ENCODE peak calls at places on chromosomes 6 and 20, in five cellular contexts. H, F, G, R and Q are unnamed samples.

GRCh38 chr20:3238616-3239025 is 369 bp downstream of the SLC4A11 start:
- DNase-seq in H (peak; percentile 60), F (no peak), G (no peak), R (no peak), Q (no peak)

GRCh38 chr20:63477061-63477616 is 4.7 kb upstream of the KCNQ2 start:
- DNase-seq in H (no peak), F (no peak), G (no peak), R (no peak), Q (no peak)

GRCh38 chr6:163554663-163555062 is 140.1 kb downstream of the QKI start:
- DNase-seq in H (peak; percentile 70), F (peak; percentile 66), G (no peak), R (peak; percentile 15), Q (no peak)

GRCh38 chr20:17610566-17611289 is 40.9 kb downstream of the DSTN start:
- DNase-seq in H (no peak), F (peak; percentile 50), G (no peak), R (no peak), Q (no peak)

GRCh38 chr6:154606457-154606856 is 96.0 kb upstream of the CNKSR3 start:
- DNase-seq in H (no peak), F (no peak), G (no peak), R (no peak), Q (no peak)

GRCh38 chr6:154356690-154357089 is at the start of gene IPCEF1:
- DNase-seq in H (no peak), F (no peak), G (no peak), R (no peak), Q (no peak)

GRCh38 chr6:48447251-48447650 is 336.3 kb upstream of the PTCHD4 start:
- DNase-seq in H (no peak), F (no peak), G (no peak), R (no peak), Q (no peak)

GRCh38 chr6:53566755-53567154 is 21.9 kb upstream of the GCLC start:
- DNase-seq in H (no peak), F (no peak), G (no peak), R (no peak), Q (no peak)

GRCh38 chr6:104956663-104957294 is at the start of gene LIN28B:
- DNase-seq in H (no peak), F (no peak), G (no peak), R (no peak), Q (no peak)

GRCh38 chr20:52379723-52380336 is 188.3 kb upstream of the ZFP64 start:
- DNase-seq in H (peak; percentile 13), F (peak; percentile 56), G (no peak), R (no peak), Q (no peak)

GRCh38 chr6:35759401-35759800 is 17.0 kb upstream of the CLPSL2 start:
- DNase-seq in H (no peak), F (no peak), G (no peak), R (no peak), Q (no peak)

GRCh38 chr6:31267504-31268371 is 4.2 kb downstream of the HLA-C start:
- DNase-seq in H (no peak), F (no peak), G (no peak), R (no peak), Q (no peak)

GRCh38 chr20:844473-845225 is 11.1 kb downstream of the FAM110A start:
- DNase-seq in H (peak; percentile 77), F (peak; percentile 93), G (peak; percentile 18), R (peak; percentile 58), Q (no peak)

GRCh38 chr20:1180949-1181348 is 3.8 kb downstream of the TMEM74B start:
- DNase-seq in H (no peak), F (no peak), G (no peak), R (no peak), Q (no peak)

GRCh38 chr6:137904822-137905617 is 38.0 kb downstream of the TNFAIP3 start:
- DNase-seq in H (peak; percentile 29), F (no peak), G (no peak), R (no peak), Q (no peak)

GRCh38 chr6:16334671-16335070 is 96.3 kb downstream of the GMPR start:
- DNase-seq in H (peak; percentile 96), F (peak; percentile 84), G (peak; percentile 76), R (no peak), Q (no peak)

GRCh38 chr20:11355338-11355737 is 562.4 kb upstream of the BTBD3 start:
- DNase-seq in H (peak; percentile 20), F (no peak), G (no peak), R (no peak), Q (no peak)

GRCh38 chr20:2771631-2772080 is 28.8 kb downstream of the CPXM1 start:
- DNase-seq in H (no peak), F (no peak), G (no peak), R (no peak), Q (no peak)

GRCh38 chr20:50447102-50447804 is 62.9 kb upstream of the PTPN1 start:
- DNase-seq in H (no peak), F (no peak), G (no peak), R (no peak), Q (no peak)

GRCh38 chr6:1436334-1437306 is 47.2 kb downstream of the FOXF2 start:
- DNase-seq in H (peak; percentile 65), F (no peak), G (peak; percentile 19), R (peak; percentile 56), Q (peak; percentile 35)

GRCh38 chr6:4608361-4609115 is 167.7 kb upstream of the CDYL start:
- DNase-seq in H (no peak), F (peak; percentile 88), G (no peak), R (no peak), Q (no peak)

GRCh38 chr20:40776702-40777457 is 87.8 kb upstream of the MAFB start:
- DNase-seq in H (no peak), F (no peak), G (no peak), R (no peak), Q (no peak)

GRCh38 chr20:53162251-53162835 is 190.2 kb downstream of the TSHZ2 start:
- DNase-seq in H (peak; percentile 1), F (no peak), G (peak; percentile 67), R (no peak), Q (peak; percentile 16)

GRCh38 chr20:61057313-61058171 is 194.5 kb upstream of the CDH4 start:
- DNase-seq in H (no peak), F (no peak), G (no peak), R (no peak), Q (no peak)

GRCh38 chr6:127967708-127968107 is 66.8 kb upstream of the THEMIS start:
- DNase-seq in H (no peak), F (no peak), G (no peak), R (no peak), Q (no peak)

GRCh38 chr20:46544576-46544975 is 5.9 kb downstream of the OCSTAMP start:
- DNase-seq in H (no peak), F (no peak), G (no peak), R (no peak), Q (no peak)

GRCh38 chr20:651713-652610 is 1.0 kb downstream of the SRXN1 start:
- DNase-seq in H (no peak), F (no peak), G (no peak), R (no peak), Q (no peak)

GRCh38 chr6:43883698-43884659 is 114.0 kb downstream of the VEGFA start:
- DNase-seq in H (no peak), F (no peak), G (no peak), R (no peak), Q (no peak)

GRCh38 chr20:641516-641913 is 11.5 kb downstream of the SRXN1 start:
- DNase-seq in H (peak; percentile 12), F (no peak), G (no peak), R (no peak), Q (no peak)

GRCh38 chr6:24838081-24838480 is 39.4 kb upstream of the ARMH2 start:
- DNase-seq in H (no peak), F (no peak), G (no peak), R (no peak), Q (no peak)

GRCh38 chr6:3414704-3415453 is 42.0 kb downstream of the SLC22A23 start:
- DNase-seq in H (no peak), F (no peak), G (no peak), R (no peak), Q (no peak)

GRCh38 chr6:106037060-106037459 is 49.1 kb upstream of the PRDM1 start:
- DNase-seq in H (peak; percentile 78), F (no peak), G (no peak), R (no peak), Q (no peak)

GRCh38 chr6:156720739-156721714 is 56.2 kb upstream of the ARID1B start:
- DNase-seq in H (no peak), F (no peak), G (peak; percentile 60), R (no peak), Q (no peak)

GRCh38 chr6:143806282-143807102 is 36.6 kb upstream of the LTV1 start:
- DNase-seq in H (peak; percentile 80), F (no peak), G (no peak), R (peak; percentile 24), Q (peak; percentile 53)

GRCh38 chr6:135535989-135536414 is 38.5 kb upstream of the AHI1 start:
- DNase-seq in H (peak; percentile 94), F (no peak), G (peak; percentile 38), R (peak; percentile 33), Q (peak; percentile 81)